ENCODE peak calls at places on chromosomes 13 and 19, in eight cellular contexts. One of them, this sample, is unnamed. For H3K36me3, the result is how much of the 10 kb centered on the place peaks cover.

GRCh38 chr13:110726726-110727125 is 13.2 kb downstream of the ING1 start:
- DNase-seq in SJSA1: peak
- DNase-seq in uterus: no peak
- DNase-seq in lower lobe of right lung: no peak
- DNase-seq in neuronal stem cell: no peak
- DNase-seq in CD8-positive, alpha-beta T cell: peak
- DNase-seq in brain microvascular endothelial cell: no peak
- DNase-seq in small intestine: peak
- DNase-seq in this sample: peak

GRCh38 chr19:31548941-31549340 is 199.7 kb upstream of the TSHZ3 start:
- DNase-seq in neuronal stem cell: no peak
- DNase-seq in lower lobe of right lung: no peak
- DNase-seq in uterus: no peak
- DNase-seq in brain microvascular endothelial cell: peak
- DNase-seq in SJSA1: no peak
- DNase-seq in CD8-positive, alpha-beta T cell: no peak
- DNase-seq in small intestine: peak
- DNase-seq in this sample: no peak

GRCh38 chr19:3225677-3226093 is 1.2 kb downstream of the CELF5 start:
- DNase-seq in lower lobe of right lung: no peak
- DNase-seq in SJSA1: no peak
- DNase-seq in CD8-positive, alpha-beta T cell: no peak
- DNase-seq in small intestine: no peak
- DNase-seq in neuronal stem cell: no peak
- DNase-seq in uterus: no peak
- DNase-seq in brain microvascular endothelial cell: no peak
- DNase-seq in this sample: no peak

GRCh38 chr13:36973621-36974268 is 25.4 kb downstream of the ALG5 start:
- DNase-seq in CD8-positive, alpha-beta T cell: no peak
- DNase-seq in small intestine: no peak
- DNase-seq in lower lobe of right lung: no peak
- DNase-seq in SJSA1: no peak
- DNase-seq in brain microvascular endothelial cell: no peak
- DNase-seq in uterus: no peak
- DNase-seq in neuronal stem cell: no peak
- DNase-seq in this sample: no peak

GRCh38 chr19:45471866-45472556 is 4.2 kb downstream of the FOSB start:
- DNase-seq in uterus: no peak
- DNase-seq in lower lobe of right lung: no peak
- DNase-seq in CD8-positive, alpha-beta T cell: no peak
- DNase-seq in neuronal stem cell: no peak
- DNase-seq in SJSA1: no peak
- DNase-seq in small intestine: no peak
- DNase-seq in brain microvascular endothelial cell: no peak
- DNase-seq in this sample: no peak

GRCh38 chr13:98157188-98157587 is 14.3 kb downstream of the FARP1 start:
- DNase-seq in lower lobe of right lung: no peak
- DNase-seq in uterus: no peak
- DNase-seq in small intestine: no peak
- DNase-seq in SJSA1: no peak
- DNase-seq in CD8-positive, alpha-beta T cell: no peak
- DNase-seq in brain microvascular endothelial cell: no peak
- DNase-seq in neuronal stem cell: no peak
- DNase-seq in this sample: no peak

GRCh38 chr19:16582486-16583261 is 10.5 kb upstream of the SLC35E1 start:
- DNase-seq in small intestine: no peak
- DNase-seq in SJSA1: no peak
- DNase-seq in uterus: no peak
- DNase-seq in brain microvascular endothelial cell: no peak
- DNase-seq in neuronal stem cell: no peak
- DNase-seq in CD8-positive, alpha-beta T cell: no peak
- DNase-seq in lower lobe of right lung: no peak
- DNase-seq in this sample: no peak

GRCh38 chr19:5148794-5149190 is 179.9 kb downstream of the KDM4B start:
- DNase-seq in lower lobe of right lung: no peak
- DNase-seq in SJSA1: no peak
- DNase-seq in small intestine: no peak
- DNase-seq in brain microvascular endothelial cell: no peak
- DNase-seq in uterus: no peak
- DNase-seq in CD8-positive, alpha-beta T cell: no peak
- DNase-seq in neuronal stem cell: no peak
- DNase-seq in this sample: no peak

GRCh38 chr13:34217343-34218094 is 399.6 kb downstream of the RFC3 start:
- DNase-seq in neuronal stem cell: no peak
- DNase-seq in CD8-positive, alpha-beta T cell: no peak
- DNase-seq in small intestine: no peak
- DNase-seq in brain microvascular endothelial cell: no peak
- DNase-seq in SJSA1: no peak
- DNase-seq in uterus: no peak
- DNase-seq in lower lobe of right lung: no peak
- DNase-seq in this sample: no peak

GRCh38 chr13:34076943-34077703 is 259.2 kb downstream of the RFC3 start:
- DNase-seq in uterus: no peak
- DNase-seq in SJSA1: no peak
- DNase-seq in lower lobe of right lung: no peak
- DNase-seq in CD8-positive, alpha-beta T cell: no peak
- DNase-seq in small intestine: peak
- DNase-seq in brain microvascular endothelial cell: peak
- DNase-seq in neuronal stem cell: no peak
- DNase-seq in this sample: no peak

GRCh38 chr13:109844396-109844795 is 58.0 kb upstream of the IRS2 start:
- DNase-seq in small intestine: peak
- DNase-seq in lower lobe of right lung: no peak
- DNase-seq in neuronal stem cell: no peak
- DNase-seq in SJSA1: peak
- DNase-seq in CD8-positive, alpha-beta T cell: no peak
- DNase-seq in brain microvascular endothelial cell: no peak
- DNase-seq in uterus: no peak
- DNase-seq in this sample: no peak

GRCh38 chr13:72798817-72799216 is 16.9 kb downstream of the PIBF1 start:
- DNase-seq in brain microvascular endothelial cell: no peak
- DNase-seq in neuronal stem cell: no peak
- DNase-seq in small intestine: no peak
- DNase-seq in lower lobe of right lung: no peak
- DNase-seq in SJSA1: no peak
- DNase-seq in CD8-positive, alpha-beta T cell: no peak
- DNase-seq in uterus: no peak
- DNase-seq in this sample: no peak
- H3K36me3 ChIP-seq in brain microvascular endothelial cell: under half
- H3K36me3 ChIP-seq in neuronal stem cell: half or more
- H3K36me3 ChIP-seq in small intestine: under half
- H3K36me3 ChIP-seq in lower lobe of right lung: half or more
- H3K36me3 ChIP-seq in SJSA1: under half
- H3K36me3 ChIP-seq in CD8-positive, alpha-beta T cell: under half
- H3K36me3 ChIP-seq in uterus: under half
- H3K36me3 ChIP-seq in this sample: under half

DNA sequence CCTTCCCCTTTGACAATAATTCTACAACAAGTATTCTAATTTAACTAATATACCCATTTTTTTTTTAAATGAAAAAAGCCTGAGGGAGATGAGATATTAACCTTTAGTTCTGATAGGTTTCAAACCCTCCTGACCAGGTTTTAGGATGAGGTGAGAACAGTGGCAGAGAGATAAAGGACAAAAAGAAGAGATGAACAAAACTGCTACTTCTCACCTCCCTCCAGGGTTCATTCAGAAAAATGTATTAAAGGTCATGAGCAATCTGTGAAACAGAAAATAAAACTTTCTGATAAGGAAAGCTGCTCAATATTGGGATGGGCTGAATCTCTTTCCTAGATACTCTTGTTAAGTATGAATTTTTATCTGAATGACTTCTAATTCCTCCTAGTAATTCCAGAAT is 24.1 kb downstream of the SERPINE3 start:
- DNase-seq in neuronal stem cell: no peak
- DNase-seq in brain microvascular endothelial cell: no peak
- DNase-seq in CD8-positive, alpha-beta T cell: no peak
- DNase-seq in uterus: no peak
- DNase-seq in small intestine: no peak
- DNase-seq in lower lobe of right lung: no peak
- DNase-seq in SJSA1: no peak
- DNase-seq in this sample: no peak
- H3K36me3 ChIP-seq in neuronal stem cell: half or more
- H3K36me3 ChIP-seq in brain microvascular endothelial cell: under half
- H3K36me3 ChIP-seq in CD8-positive, alpha-beta T cell: under half
- H3K36me3 ChIP-seq in uterus: under half
- H3K36me3 ChIP-seq in small intestine: under half
- H3K36me3 ChIP-seq in lower lobe of right lung: half or more
- H3K36me3 ChIP-seq in SJSA1: under half
- H3K36me3 ChIP-seq in this sample: under half

DNA sequence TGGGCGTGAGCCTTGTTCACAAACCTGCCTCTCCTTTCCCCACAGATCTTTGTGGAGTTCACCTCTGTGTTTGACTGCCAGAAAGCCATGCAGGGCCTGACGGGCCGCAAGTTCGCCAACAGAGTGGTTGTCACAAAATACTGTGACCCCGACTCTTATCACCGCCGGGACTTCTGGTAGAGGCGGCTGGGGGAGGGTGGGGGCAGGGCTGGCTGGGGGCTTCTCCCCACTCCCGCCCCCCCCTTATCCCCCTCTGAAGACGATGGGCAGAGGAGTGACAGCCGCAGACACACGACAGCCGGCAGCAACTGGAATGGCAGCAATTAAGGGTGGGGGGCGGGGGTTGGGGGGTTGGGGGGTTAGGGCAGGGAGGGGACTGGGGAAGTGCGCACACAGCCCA is 1.1 kb upstream of the EPN1 start:
- DNase-seq in neuronal stem cell: no peak
- DNase-seq in lower lobe of right lung: no peak
- DNase-seq in SJSA1: no peak
- DNase-seq in uterus: no peak
- DNase-seq in CD8-positive, alpha-beta T cell: no peak
- DNase-seq in small intestine: no peak
- DNase-seq in brain microvascular endothelial cell: no peak
- DNase-seq in this sample: no peak
- H3K36me3 ChIP-seq in neuronal stem cell: half or more
- H3K36me3 ChIP-seq in lower lobe of right lung: half or more
- H3K36me3 ChIP-seq in SJSA1: half or more
- H3K36me3 ChIP-seq in uterus: under half
- H3K36me3 ChIP-seq in CD8-positive, alpha-beta T cell: under half
- H3K36me3 ChIP-seq in small intestine: under half
- H3K36me3 ChIP-seq in brain microvascular endothelial cell: under half
- H3K36me3 ChIP-seq in this sample: under half

GRCh38 chr13:41465215-41465907 is 8.0 kb downstream of the RGCC start:
- DNase-seq in small intestine: peak
- DNase-seq in lower lobe of right lung: peak
- DNase-seq in CD8-positive, alpha-beta T cell: peak
- DNase-seq in uterus: no peak
- DNase-seq in neuronal stem cell: no peak
- DNase-seq in SJSA1: no peak
- DNase-seq in brain microvascular endothelial cell: peak
- DNase-seq in this sample: peak
- H3K36me3 ChIP-seq in small intestine: under half
- H3K36me3 ChIP-seq in lower lobe of right lung: half or more
- H3K36me3 ChIP-seq in CD8-positive, alpha-beta T cell: under half
- H3K36me3 ChIP-seq in uterus: under half
- H3K36me3 ChIP-seq in neuronal stem cell: under half
- H3K36me3 ChIP-seq in SJSA1: under half
- H3K36me3 ChIP-seq in brain microvascular endothelial cell: under half
- H3K36me3 ChIP-seq in this sample: under half

DNA sequence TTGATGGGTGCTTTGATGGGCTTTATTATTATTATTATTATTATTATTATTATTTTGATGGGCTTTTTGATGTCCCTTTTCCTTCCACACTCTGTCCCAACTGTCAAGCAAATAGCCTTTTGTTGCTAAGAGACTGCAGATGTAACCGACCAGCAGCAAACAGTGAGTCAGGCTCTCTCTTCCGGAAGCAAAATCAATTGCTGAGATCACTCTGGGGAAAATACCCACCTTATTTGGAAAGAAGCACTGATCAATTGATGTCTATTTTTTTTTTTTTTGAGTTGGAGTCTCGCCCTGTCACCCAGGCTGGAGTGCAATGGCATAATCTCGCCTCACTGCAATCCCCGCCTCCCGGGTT is 2.9 kb downstream of the LDLR start:
- DNase-seq in SJSA1: no peak
- DNase-seq in small intestine: peak
- DNase-seq in lower lobe of right lung: no peak
- DNase-seq in uterus: no peak
- DNase-seq in neuronal stem cell: no peak
- DNase-seq in CD8-positive, alpha-beta T cell: peak
- DNase-seq in brain microvascular endothelial cell: peak
- DNase-seq in this sample: no peak
- H3K36me3 ChIP-seq in SJSA1: half or more
- H3K36me3 ChIP-seq in small intestine: under half
- H3K36me3 ChIP-seq in lower lobe of right lung: under half
- H3K36me3 ChIP-seq in uterus: under half
- H3K36me3 ChIP-seq in neuronal stem cell: half or more
- H3K36me3 ChIP-seq in CD8-positive, alpha-beta T cell: under half
- H3K36me3 ChIP-seq in brain microvascular endothelial cell: under half
- H3K36me3 ChIP-seq in this sample: under half

DNA sequence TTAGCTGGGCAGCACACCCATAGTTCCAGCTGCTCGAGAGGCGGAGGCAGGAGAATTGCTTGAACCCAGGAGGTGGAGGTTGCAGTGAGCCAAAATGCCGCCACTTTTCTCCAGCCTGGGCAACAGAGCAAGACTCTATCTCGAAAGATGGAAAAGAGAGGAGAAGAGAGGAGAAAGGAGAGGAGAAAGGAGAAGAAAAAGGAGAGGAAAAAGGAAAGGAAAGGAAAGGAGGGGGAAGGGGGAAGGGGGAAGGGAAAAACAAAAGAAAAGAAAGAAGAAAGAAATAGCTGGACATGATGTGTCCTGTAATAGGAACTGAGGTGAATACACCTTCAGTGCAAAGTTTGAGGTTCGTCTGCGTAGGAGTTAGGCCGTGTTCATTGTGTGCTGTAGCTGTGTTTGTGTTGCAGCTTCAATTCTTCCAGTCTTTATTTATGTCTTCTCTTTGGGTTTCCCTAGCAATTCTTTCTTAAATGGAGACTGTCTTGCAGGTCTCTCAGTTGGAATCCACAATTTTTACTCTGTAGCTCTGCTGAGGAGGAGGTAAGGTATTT is 13.4 kb downstream of the ZNF607 start:
- DNase-seq in brain microvascular endothelial cell: no peak
- DNase-seq in SJSA1: no peak
- DNase-seq in lower lobe of right lung: no peak
- DNase-seq in CD8-positive, alpha-beta T cell: no peak
- DNase-seq in neuronal stem cell: no peak
- DNase-seq in small intestine: no peak
- DNase-seq in uterus: no peak
- DNase-seq in this sample: no peak
- H3K36me3 ChIP-seq in brain microvascular endothelial cell: under half
- H3K36me3 ChIP-seq in SJSA1: under half
- H3K36me3 ChIP-seq in lower lobe of right lung: under half
- H3K36me3 ChIP-seq in CD8-positive, alpha-beta T cell: under half
- H3K36me3 ChIP-seq in neuronal stem cell: half or more
- H3K36me3 ChIP-seq in small intestine: under half
- H3K36me3 ChIP-seq in uterus: under half
- H3K36me3 ChIP-seq in this sample: under half

GRCh38 chr19:39465956-39466747 is 14.5 kb upstream of the TIMM50 start:
- DNase-seq in neuronal stem cell: no peak
- DNase-seq in uterus: no peak
- DNase-seq in small intestine: no peak
- DNase-seq in CD8-positive, alpha-beta T cell: no peak
- DNase-seq in lower lobe of right lung: no peak
- DNase-seq in SJSA1: no peak
- DNase-seq in brain microvascular endothelial cell: no peak
- DNase-seq in this sample: no peak
- H3K36me3 ChIP-seq in neuronal stem cell: half or more
- H3K36me3 ChIP-seq in uterus: under half
- H3K36me3 ChIP-seq in small intestine: under half
- H3K36me3 ChIP-seq in CD8-positive, alpha-beta T cell: half or more
- H3K36me3 ChIP-seq in lower lobe of right lung: half or more
- H3K36me3 ChIP-seq in SJSA1: half or more
- H3K36me3 ChIP-seq in brain microvascular endothelial cell: half or more
- H3K36me3 ChIP-seq in this sample: under half

This sample was measured in transverse colon.